ENCODE peak calls at places on chromosomes 16 and 17, in ten cellular contexts. O is ascending aorta; S is COR-L47; J is heart left ventricle; Y is HEK293T; G is SK-N-DZ; W is activated naive CD8-positive, alpha-beta T cell treated with anti-CD3 and anti-CD28 coated beads, Interleukin-2, amount 50 U/mL, for 24 hours; V is foreskin fibroblast; L is CD8-positive, alpha-beta memory T cell; F is cardiac fibroblast. K is an unnamed sample.

GRCh38 chr17:82615084-82616020 is 32.9 kb downstream of the WDR45B start:
- DNase-seq in O (no peak), S (no peak), J (no peak), Y (no peak), G (no peak), W (no peak), V (no peak), L (no peak), F (no peak), K (no peak)

GRCh38 chr16:49019826-49020401 is 261.7 kb downstream of the CBLN1 start:
- DNase-seq in O (no peak), S (peak; percentile 96), J (no peak), Y (no peak), G (no peak), W (no peak), V (no peak), L (no peak), F (no peak), K (no peak)

GRCh38 chr17:54372071-54372720 is 528.5 kb upstream of the TOM1L1 start:
- DNase-seq in O (no peak), S (no peak), J (no peak), Y (no peak), G (no peak), W (no peak), V (no peak), L (no peak), F (no peak), K (no peak)

GRCh38 chr17:38459556-38459955 is 31.3 kb downstream of the ARHGAP23 start:
- DNase-seq in O (no peak), S (no peak), J (no peak), Y (no peak), G (no peak), W (no peak), V (no peak), L (no peak), F (no peak), K (no peak)

GRCh38 chr17:17757391-17757791 is 76.1 kb downstream of the RAI1 start:
- DNase-seq in O (no peak), S (no peak), J (no peak), Y (no peak), G (no peak), W (peak; percentile 43), V (no peak), L (peak; percentile 56), F (no peak), K (peak; percentile 76)

GRCh38 chr16:65704866-65705265 is 583.0 kb upstream of the CDH11 start:
- DNase-seq in O (no peak), S (no peak), J (no peak), Y (no peak), G (no peak), W (no peak), V (no peak), L (no peak), F (no peak), K (no peak)

GRCh38 chr16:8957509-8958157 is 6.1 kb downstream of the USP7 start:
- DNase-seq in O (no peak), S (no peak), J (no peak), Y (no peak), G (no peak), W (no peak), V (no peak), L (no peak), F (no peak), K (no peak)

GRCh38 chr17:35372846-35373531 is 432 bp downstream of the SLFN11 start:
- DNase-seq in O (no peak), S (no peak), J (no peak), Y (no peak), G (no peak), W (peak; percentile 47), V (no peak), L (no peak), F (peak; percentile 25), K (peak; percentile 44)

GRCh38 chr17:31431098-31431794 is 39.8 kb downstream of the RAB11FIP4 start:
- DNase-seq in O (no peak), S (no peak), J (no peak), Y (no peak), G (no peak), W (no peak), V (no peak), L (no peak), F (no peak), K (no peak)

GRCh38 chr17:44202756-44203155 is 3.1 kb upstream of the ATXN7L3 start:
- DNase-seq in O (no peak), S (no peak), J (no peak), Y (no peak), G (no peak), W (no peak), V (peak; percentile 36), L (no peak), F (no peak), K (no peak)

GRCh38 chr17:42405076-42405475 is 16.8 kb upstream of the STAT3 start:
- DNase-seq in O (no peak), S (no peak), J (peak; percentile 71), Y (no peak), G (no peak), W (no peak), V (no peak), L (no peak), F (no peak), K (no peak)

GRCh38 chr17:49969794-49970389 is 902 bp downstream of the DLX4 start:
- DNase-seq in O (no peak), S (no peak), J (no peak), Y (no peak), G (no peak), W (peak; percentile 10), V (no peak), L (no peak), F (no peak), K (no peak)